ENCODE peak calls at places on chromosomes 1 and 21, in seven cellular contexts. Q, U, J, E, X, Z and S are unnamed samples. For H3K9me3, the result is how much of the 10 kb centered on the place peaks cover.

GRCh38 chr1:63859480-63860275 is 85.9 kb downstream of the ROR1 start:
- DNase-seq in J (no peak), Q (no peak), Z (no peak), U (no peak), X (no peak), E (no peak), S (no peak)

GRCh38 chr1:37958690-37959089 is 11.8 kb upstream of the INPP5B start:
- DNase-seq in Q (no peak), J (no peak), E (no peak), U (no peak), Z (no peak), X (no peak), S (no peak)

GRCh38 chr21:33198346-33199135 is 31.2 kb upstream of the IFNAR2 start:
- DNase-seq in Q (no peak), E (no peak), X (no peak), J (peak), Z (no peak), U (no peak), S (no peak)

GRCh38 chr1:224884428-224884827 is 45.0 kb upstream of the DNAH14 start:
- DNase-seq in J (no peak), U (no peak), X (no peak), Z (peak), Q (no peak), E (no peak), S (no peak)

GRCh38 chr1:29779146-29779545 is 542.8 kb downstream of the PTPRU start:
- DNase-seq in X (no peak), U (no peak), Z (no peak), Q (no peak), E (no peak), J (no peak), S (no peak)

GRCh38 chr1:178076607-178077006 is 17.3 kb upstream of the RASAL2 start:
- DNase-seq in X (no peak), E (no peak), Q (no peak), U (no peak), J (no peak), Z (no peak), S (no peak)

GRCh38 chr1:13667696-13668095 is 32.3 kb upstream of the PRDM2 start:
- DNase-seq in E (no peak), U (no peak), J (no peak), X (no peak), Q (no peak), Z (no peak), S (no peak)

GRCh38 chr1:169508432-169509338 is 22.9 kb upstream of the SLC19A2 start:
- DNase-seq in Q (no peak), E (no peak), U (no peak), Z (no peak), J (no peak), X (no peak), S (no peak)

GRCh38 chr1:235763962-235764361 is 102.7 kb downstream of the LYST start:
- DNase-seq in J (no peak), X (no peak), Z (no peak), Q (no peak), U (no peak), E (no peak), S (no peak)

GRCh38 chr1:214470132-214470531 is 81.3 kb downstream of the PTPN14 start:
- DNase-seq in X (no peak), Q (no peak), U (no peak), Z (no peak), E (no peak), J (no peak), S (no peak)

GRCh38 chr1:27205819-27206218 is 28.6 kb upstream of the WDTC1 start:
- DNase-seq in E (no peak), Q (no peak), X (no peak), J (no peak), Z (no peak), U (no peak), S (no peak)

GRCh38 chr1:21304488-21304887 is 14.2 kb upstream of the ECE1 start:
- DNase-seq in U (no peak), J (no peak), Q (no peak), X (no peak), Z (no peak), E (no peak), S (no peak)

GRCh38 chr1:203186446-203187305 is at the start of gene CHI3L1:
- DNase-seq in J (no peak), X (no peak), E (no peak), Q (no peak), Z (no peak), U (peak), S (no peak)

GRCh38 chr21:44644878-44645277 is 1.3 kb upstream of the KRTAP10-11 start:
- DNase-seq in U (no peak), J (no peak), Z (no peak), X (no peak), E (no peak), Q (no peak), S (no peak)
- H3K9me3 ChIP-seq in U (under half), J (under half), Z (under half), X (under half), E (under half), Q (under half), S (under half)

GRCh38 chr1:20048563-20048962 is 21.4 kb upstream of the PLA2G5 start:
- DNase-seq in E (no peak), Q (no peak), Z (no peak), U (no peak), J (no peak), X (no peak), S (no peak)

GRCh38 chr1:20052386-20052785 is 17.6 kb upstream of the PLA2G5 start:
- DNase-seq in E (no peak), Z (no peak), X (no peak), U (no peak), Q (no peak), J (no peak), S (no peak)

GRCh38 chr1:20047058-20047457 is 22.9 kb upstream of the PLA2G5 start:
- DNase-seq in E (no peak), Z (no peak), Q (no peak), U (no peak), X (no peak), J (no peak), S (no peak)

DNA sequence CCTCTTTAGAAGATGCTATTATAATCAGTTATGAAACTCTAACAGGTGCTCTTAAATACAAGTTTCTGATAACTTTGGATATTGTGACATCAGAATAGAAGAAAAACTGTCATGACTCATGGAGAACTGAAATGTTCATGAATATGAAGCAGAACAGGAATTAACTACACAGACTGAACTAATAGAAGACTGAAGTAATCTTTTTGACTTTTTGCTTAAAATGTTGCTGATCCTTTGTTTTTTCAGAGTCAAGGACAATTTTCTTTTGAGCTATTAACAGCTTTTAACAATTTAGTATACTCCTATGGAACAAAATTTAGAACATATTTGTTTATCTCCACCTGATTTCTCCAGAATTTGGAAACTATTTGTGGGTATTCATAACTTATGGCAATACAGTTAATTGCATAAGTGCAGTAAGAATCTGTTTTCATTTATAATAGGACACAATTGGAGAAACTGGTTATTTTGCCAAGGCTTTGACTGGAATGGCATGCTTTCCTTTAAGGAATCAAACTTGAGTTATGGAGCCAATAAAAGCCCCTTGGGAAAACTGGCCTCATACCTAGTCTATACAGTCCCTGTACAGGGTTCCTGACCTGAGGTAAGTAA is 18.7 kb upstream of the PLA2G5 start:
- DNase-seq in E (no peak), Z (no peak), Q (no peak), J (no peak), U (no peak), X (no peak), S (no peak)
- H3K9me3 ChIP-seq in E (under half), Z (under half), Q (under half), J (under half), U (under half), X (under half), S (under half)

GRCh38 chr1:197080323-197080722 is 13.3 kb upstream of the F13B start:
- DNase-seq in Q (no peak), J (no peak), X (no peak), U (no peak), Z (no peak), E (no peak), S (no peak)
- H3K9me3 ChIP-seq in Q (under half), J (under half), X (under half), U (under half), Z (under half), E (under half), S (under half)

GRCh38 chr1:248143311-248143710 is 1.6 kb upstream of the OR2M5 start:
- DNase-seq in J (no peak), Q (no peak), X (no peak), Z (no peak), E (no peak), U (no peak), S (no peak)
- H3K9me3 ChIP-seq in J (under half), Q (under half), X (under half), Z (under half), E (under half), U (under half), S (under half)

GRCh38 chr1:82704966-82705365 is 904.2 kb downstream of the ADGRL2 start:
- DNase-seq in Z (no peak), J (no peak), Q (no peak), E (no peak), U (no peak), X (no peak), S (no peak)
- H3K9me3 ChIP-seq in Z (under half), J (under half), Q (under half), E (under half), U (under half), X (under half), S (under half)

GRCh38 chr1:18373882-18374493 is 106.7 kb upstream of the KLHDC7A start:
- DNase-seq in X (no peak), Z (no peak), E (peak), Q (no peak), U (no peak), J (no peak), S (no peak)
- H3K9me3 ChIP-seq in X (under half), Z (under half), E (under half), Q (under half), U (under half), J (under half), S (under half)

DNA sequence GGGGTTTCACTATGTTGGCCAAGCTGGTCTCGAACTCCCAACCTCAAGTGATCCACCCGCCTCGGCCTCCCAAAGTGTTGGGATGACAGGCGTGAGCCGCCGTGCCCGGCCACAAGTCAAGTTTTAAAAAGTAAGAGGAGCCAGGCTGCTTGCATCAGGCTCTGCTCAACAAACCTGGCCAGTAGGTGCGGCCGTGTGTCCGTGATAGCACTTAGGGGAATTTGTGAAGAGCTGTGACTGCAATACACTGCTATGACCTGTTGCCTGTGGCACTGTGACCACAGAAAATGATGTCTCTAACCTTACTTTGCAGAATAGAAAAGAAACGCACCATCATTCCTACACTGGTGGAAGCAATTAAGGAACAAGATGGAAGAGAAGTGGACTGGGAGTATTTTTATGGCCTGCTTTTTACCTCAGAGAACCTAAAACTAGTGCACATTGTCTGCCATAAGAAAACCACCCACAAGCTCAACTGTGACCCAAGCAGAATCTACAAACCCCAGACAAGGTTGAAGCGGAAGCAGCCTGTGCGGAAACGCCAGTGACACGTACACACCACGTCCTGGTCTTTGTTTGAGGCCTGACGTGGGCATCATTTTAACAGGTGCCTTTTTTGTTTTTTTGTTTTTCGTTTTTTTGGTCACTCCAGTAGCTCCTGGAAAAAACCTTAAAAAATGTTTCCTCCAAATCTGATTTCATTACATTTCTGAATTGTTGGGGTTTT is 16.7 kb downstream of the C1orf174 start:
- DNase-seq in X (no peak), Z (no peak), U (no peak), Q (no peak), J (no peak), E (no peak), S (no peak)
- H3K9me3 ChIP-seq in X (under half), Z (under half), U (under half), Q (under half), J (under half), E (under half), S (under half)

DNA sequence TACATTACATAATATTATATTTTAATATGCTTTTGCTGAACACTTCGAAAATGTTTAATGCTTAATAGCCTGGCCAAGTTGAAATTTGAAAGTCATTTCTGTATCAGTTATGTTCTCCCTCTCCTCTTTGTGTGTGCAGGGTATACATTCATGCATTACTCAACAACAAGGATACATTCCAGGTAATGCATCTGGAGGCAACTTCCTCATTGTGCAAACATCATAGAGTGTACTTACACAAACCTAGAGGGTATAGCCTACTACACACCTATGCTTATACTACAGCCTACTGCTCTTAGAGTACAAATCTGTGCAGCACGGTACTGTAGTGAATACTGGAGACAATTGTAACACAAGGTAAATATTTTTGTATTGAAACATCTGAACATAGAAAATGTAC is 407.3 kb downstream of the MRPL39 start:
- DNase-seq in Z (no peak), E (no peak), J (no peak), X (no peak), U (no peak), Q (no peak), S (no peak)
- H3K9me3 ChIP-seq in Z (under half), E (under half), J (under half), X (under half), U (under half), Q (under half), S (under half)

DNA sequence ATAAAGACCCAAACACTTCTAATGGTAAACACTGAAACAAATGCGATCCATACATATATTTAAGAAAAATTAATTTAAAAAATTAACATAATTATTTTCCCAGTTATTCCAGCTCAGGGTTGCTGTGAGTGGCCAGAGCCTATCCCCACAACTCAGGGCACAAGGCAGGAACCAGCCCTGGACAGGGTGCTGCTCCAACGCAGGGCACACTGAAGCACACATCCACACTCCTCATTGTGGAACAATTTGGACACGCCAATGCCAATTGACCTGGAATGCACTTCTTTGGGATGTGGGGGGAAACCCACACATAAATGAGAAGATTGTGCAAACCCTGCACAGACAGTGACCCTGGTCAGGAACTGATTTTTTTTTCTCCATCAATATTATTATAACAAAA is 23.4 kb downstream of the SAMSN1 start:
- DNase-seq in X (no peak), E (no peak), Z (no peak), Q (no peak), J (no peak), U (no peak), S (no peak)
- H3K9me3 ChIP-seq in X (under half), E (under half), Z (under half), Q (under half), J (under half), U (under half), S (under half)

GRCh38 chr21:9735421-9735961 is 785.9 kb upstream of the TPTE start:
- DNase-seq in X (no peak), E (no peak), Z (no peak), U (no peak), Q (no peak), J (no peak), S (no peak)

GRCh38 chr21:9741343-9741742 is 780.0 kb upstream of the TPTE start:
- DNase-seq in E (no peak), U (no peak), X (no peak), Q (no peak), Z (no peak), J (no peak), S (no peak)

GRCh38 chr21:9737871-9738520 is 783.4 kb upstream of the TPTE start:
- DNase-seq in X (no peak), E (no peak), U (no peak), Z (no peak), Q (no peak), J (no peak), S (no peak)

GRCh38 chr21:9739240-9739639 is 782.1 kb upstream of the TPTE start:
- DNase-seq in E (no peak), X (no peak), Q (no peak), U (no peak), J (no peak), Z (no peak), S (no peak)

GRCh38 chr21:9738527-9738926 is 782.9 kb upstream of the TPTE start:
- DNase-seq in E (no peak), U (no peak), Q (no peak), X (no peak), Z (no peak), J (no peak), S (no peak)
- H3K9me3 ChIP-seq in E (under half), U (under half), Q (half or more), X (under half), Z (under half), J (under half), S (under half)